ENCODE peak calls at places on chromosomes 3 and 15, in four cellular contexts. F is upper lobe of right lung, P is left lung, O is tibial artery. A is an unnamed sample.

GRCh38 chr3:51789437-51789836 is 10.4 kb upstream of the IQCF6 start:
- DNase-seq in F (no peak), P (no peak), O (no peak), A (no peak)

GRCh38 chr3:146218880-146219866 is 31.7 kb downstream of the PLSCR4 start:
- DNase-seq in F (no peak), P (no peak), O (no peak), A (no peak)

GRCh38 chr3:108302570-108302969 is 6.2 kb downstream of the HHLA2 start:
- DNase-seq in F (no peak), P (no peak), O (no peak), A (no peak)

GRCh38 chr15:95267476-95267875 is 1036.1 kb downstream of the MCTP2 start:
- DNase-seq in F (no peak), P (no peak), O (no peak), A (no peak)

GRCh38 chr3:41881233-41881821 is 80.6 kb downstream of the ULK4 start:
- DNase-seq in F (no peak), P (no peak), O (no peak), A (no peak)

GRCh38 chr3:143170676-143171075 is 51.1 kb downstream of the CHST2 start:
- DNase-seq in F (no peak), P (no peak), O (no peak), A (no peak)

GRCh38 chr15:58360421-58361090 is 71.2 kb upstream of the LIPC start:
- DNase-seq in F (no peak), P (no peak), O (no peak), A (no peak)

GRCh38 chr3:44674211-44674610 is 25.7 kb downstream of the ZNF35 start:
- DNase-seq in F (no peak), P (no peak), O (no peak), A (no peak)

GRCh38 chr3:33105341-33105943 is 8.4 kb upstream of the CRTAP start:
- DNase-seq in F (no peak), P (no peak), O (no peak), A (no peak)

GRCh38 chr15:66896611-66897010 is 168.8 kb upstream of the SMAD3 start:
- DNase-seq in F (no peak), P (no peak), O (no peak), A (peak; percentile 43)

GRCh38 chr3:74862501-74862900 is 248.0 kb upstream of the CNTN3 start:
- DNase-seq in F (no peak), P (no peak), O (no peak), A (no peak)

DNA sequence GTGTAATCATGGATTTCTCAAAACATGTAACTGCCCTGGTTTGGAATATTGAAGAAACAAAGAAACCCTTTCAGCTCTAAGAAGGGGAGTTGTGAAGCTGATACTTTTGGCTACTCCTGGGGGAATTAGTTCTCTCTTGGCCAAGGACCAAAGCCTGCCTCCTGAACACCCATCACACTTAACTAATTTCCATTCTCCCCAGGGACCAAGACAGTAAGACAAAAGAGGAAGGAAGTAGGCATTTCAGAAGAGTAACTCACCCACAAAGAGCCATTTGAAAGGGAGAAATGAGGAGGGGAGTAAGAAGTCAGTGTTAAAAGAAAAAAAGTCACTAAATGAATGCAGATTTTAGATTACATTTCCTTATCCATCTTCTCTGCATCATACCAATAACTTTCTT is 328.0 kb upstream of the SOX2 start:
- DNase-seq in F (no peak), P (no peak), O (no peak), A (no peak)
- H3K27ac ChIP-seq in F (no peak overlapping the region), P (no peak overlapping the region), O (no peak overlapping the region), A (no peak overlapping the region)

GRCh38 chr15:68360716-68361115 is 71.2 kb downstream of the ITGA11 start:
- DNase-seq in F (no peak), P (no peak), O (no peak), A (no peak)
- H3K27ac ChIP-seq in F (no peak overlapping the region), P (no peak overlapping the region), O (peak overlapping the region; percentile 71), A (peak overlapping the region; percentile 9)

DNA sequence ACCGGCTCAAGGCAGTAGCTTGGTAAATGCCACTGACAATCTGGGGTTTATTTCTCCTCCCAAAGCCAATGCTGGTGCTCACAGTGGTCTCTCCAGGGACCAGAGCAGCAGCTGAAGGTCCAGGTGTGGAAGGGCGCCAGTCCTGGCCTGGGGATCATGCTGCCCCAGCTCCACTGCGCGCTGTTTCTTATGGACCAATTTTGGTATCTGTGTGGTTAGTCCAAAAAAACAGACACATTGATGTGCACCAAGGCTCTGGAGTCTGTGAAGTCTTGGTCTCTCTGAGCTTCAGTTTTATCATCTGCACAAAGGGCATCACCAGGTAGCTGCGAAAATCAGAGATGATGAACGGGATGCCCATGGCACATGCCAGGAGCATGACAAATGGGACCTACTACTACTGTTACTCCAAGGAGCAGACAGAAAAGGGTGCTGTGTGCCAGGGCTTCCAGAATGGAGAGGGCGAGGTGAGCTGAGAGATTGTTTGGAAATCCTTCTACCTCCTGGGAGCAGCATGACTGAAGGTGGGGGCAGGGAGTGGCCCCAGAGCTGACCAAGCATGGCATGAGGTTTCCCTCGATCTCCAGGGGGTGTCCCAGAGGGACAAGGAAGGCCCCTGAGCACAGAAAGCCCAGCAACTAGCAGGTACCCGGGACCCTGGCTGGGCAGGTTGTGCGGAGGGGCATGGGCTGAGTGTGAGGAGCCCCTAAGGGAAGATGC is 134.3 kb upstream of the PRR20G start:
- DNase-seq in F (no peak), P (no peak), O (no peak), A (no peak)
- H3K27ac ChIP-seq in F (no peak overlapping the region), P (no peak overlapping the region), O (no peak overlapping the region), A (no peak overlapping the region)

GRCh38 chr3:123262868-123263267 is 61.1 kb downstream of the SEC22A start:
- DNase-seq in F (no peak), P (no peak), O (no peak), A (no peak)

GRCh38 chr3:123258811-123259420 is 57.2 kb downstream of the SEC22A start:
- DNase-seq in F (no peak), P (no peak), O (no peak), A (no peak)

GRCh38 chr3:123258359-123258758 is 56.6 kb downstream of the SEC22A start:
- DNase-seq in F (no peak), P (no peak), O (no peak), A (no peak)

GRCh38 chr3:123261666-123262065 is 59.9 kb downstream of the SEC22A start:
- DNase-seq in F (no peak), P (no peak), O (no peak), A (no peak)

GRCh38 chr3:123262226-123262625 is 60.5 kb downstream of the SEC22A start:
- DNase-seq in F (no peak), P (no peak), O (no peak), A (no peak)
- H3K27ac ChIP-seq in F (no peak overlapping the region), P (no peak overlapping the region), O (no peak overlapping the region), A (no peak overlapping the region)

GRCh38 chr15:60379466-60380274 is 18.1 kb downstream of the ANXA2 start:
- DNase-seq in F (no peak), P (no peak), O (no peak), A (no peak)
- H3K27ac ChIP-seq in F (peak overlapping the region; percentile 12), P (peak overlapping the region; percentile 46), O (peak overlapping the region; percentile 35), A (peak overlapping the region; percentile 24)

DNA sequence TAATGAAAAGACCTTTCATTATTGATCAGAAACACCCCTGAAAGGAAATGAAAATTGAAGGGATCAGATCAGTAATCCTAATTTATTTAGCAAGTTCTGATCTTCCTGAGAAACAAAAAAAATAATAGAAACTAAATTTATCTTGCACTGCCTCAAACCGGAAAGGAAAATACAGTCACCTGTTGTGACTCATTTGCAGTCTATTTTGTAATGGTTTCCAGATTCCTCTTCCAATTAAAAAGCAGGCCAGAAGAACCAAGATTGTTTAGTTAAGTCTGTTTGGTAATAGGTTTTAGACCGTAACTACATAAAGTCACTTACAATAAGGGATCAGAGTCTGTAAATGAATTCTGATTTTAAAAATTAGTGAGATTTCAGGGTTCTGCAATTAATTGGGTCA is 49.7 kb upstream of the ATOSA start:
- DNase-seq in F (no peak), P (no peak), O (no peak), A (no peak)
- H3K27ac ChIP-seq in F (no peak overlapping the region), P (no peak overlapping the region), O (no peak overlapping the region), A (no peak overlapping the region)

A was measured in coronary artery.